ENCODE peak calls at places on chromosomes 7 and 10, in four cellular contexts. O is K562, T is A549, A is HepG2. M is an unnamed sample.
A peak's percentile ranks its signal among the peaks of the same experiment; 100 is the strongest.

GRCh38 chr10:112988839-112989406 is 38.9 kb downstream of the TCF7L2 start:
- DNase-seq in O (no peak), T (no peak), A (no peak), M (no peak)

GRCh38 chr7:16564909-16565426 is 38.3 kb downstream of the LRRC72 start:
- DNase-seq in O (peak; percentile 66), T (peak; percentile 58), A (peak; percentile 38), M (no peak)

GRCh38 chr10:49183596-49184542 is 4.3 kb downstream of the TMEM273 start:
- DNase-seq in O (peak; percentile 80), T (no peak), A (no peak), M (no peak)

GRCh38 chr10:13346280-13346819 is 1.7 kb downstream of the SEPHS1 start:
- DNase-seq in O (no peak), T (no peak), A (no peak), M (no peak)

GRCh38 chr7:45888185-45888992 is at the start of gene IGFBP1:
- DNase-seq in O (no peak), T (peak; percentile 40), A (peak; percentile 95), M (no peak)

GRCh38 chr10:114728325-114728724 is 70.2 kb upstream of the ABLIM1 start:
- DNase-seq in O (no peak), T (no peak), A (no peak), M (no peak)

GRCh38 chr10:132835848-132836233 is 49.9 kb upstream of the NKX6-2 start:
- DNase-seq in O (no peak), T (no peak), A (no peak), M (no peak)

GRCh38 chr7:107816053-107816566 is 13.1 kb upstream of the SLC26A3 start:
- DNase-seq in O (no peak), T (no peak), A (no peak), M (no peak)

GRCh38 chr10:28087675-28088351 is 88.9 kb upstream of the ODAD2 start:
- DNase-seq in O (no peak), T (peak; percentile 10), A (no peak), M (no peak)

GRCh38 chr10:28090506-28090905 is 91.6 kb upstream of the ODAD2 start:
- DNase-seq in O (no peak), T (no peak), A (no peak), M (no peak)

GRCh38 chr10:28094121-28094520 is 95.2 kb upstream of the ODAD2 start:
- DNase-seq in O (no peak), T (no peak), A (no peak), M (no peak)

GRCh38 chr10:28091913-28092312 is 93.0 kb upstream of the ODAD2 start:
- DNase-seq in O (no peak), T (no peak), A (no peak), M (no peak)

GRCh38 chr10:28089467-28089866 is 90.6 kb upstream of the ODAD2 start:
- DNase-seq in O (no peak), T (no peak), A (no peak), M (no peak)
- TF ChIP-seq RNF2 in O (no peak), T (no peak), A (no peak), M (no peak)

GRCh38 chr7:99210265-99210970 is 2.5 kb upstream of the KPNA7 start:
- DNase-seq in O (no peak), T (peak; percentile 96), A (peak; percentile 88), M (no peak)
- TF ChIP-seq RNF2 in O (no peak), T (no peak), A (no peak), M (no peak)

DNA sequence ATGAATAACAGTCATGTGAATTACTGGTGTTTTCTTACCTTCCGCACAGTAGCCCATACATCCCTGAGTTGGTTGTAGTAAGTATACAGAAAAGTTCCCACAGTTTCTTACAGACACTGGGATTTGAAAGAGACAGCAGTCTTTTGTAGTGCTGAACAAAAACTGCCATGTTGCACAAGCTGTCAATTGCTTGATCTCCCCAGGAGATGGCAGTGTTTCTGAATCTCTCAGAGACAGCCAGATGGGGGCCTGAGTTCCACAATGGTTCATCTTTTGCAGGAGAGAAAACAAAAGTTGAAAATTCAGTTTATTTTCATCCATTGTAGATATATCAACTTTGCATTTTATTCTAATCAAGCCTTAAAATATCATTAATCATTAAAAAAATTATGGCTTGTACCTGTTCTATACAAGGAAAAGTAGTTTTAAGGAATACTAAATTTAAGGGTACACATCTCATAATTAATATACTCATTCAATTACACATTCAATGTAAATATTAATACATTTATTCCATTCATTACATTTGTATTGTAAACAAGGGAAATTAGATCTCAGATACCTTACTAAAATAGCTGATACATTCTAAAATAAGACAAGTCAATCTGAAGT is 14.5 kb downstream of the VWDE start:
- DNase-seq in O (peak; percentile 37), T (peak; percentile 69), A (peak; percentile 59), M (peak; percentile 5)
- TF ChIP-seq RNF2 in O (no peak), T (no peak), A (no peak), M (no peak)

GRCh38 chr10:93121311-93121710 is 47.6 kb downstream of the CYP26A1 start:
- DNase-seq in O (no peak), T (no peak), A (no peak), M (no peak)

GRCh38 chr10:93113042-93113441 is 39.3 kb downstream of the CYP26A1 start:
- DNase-seq in O (no peak), T (no peak), A (peak; percentile 49), M (no peak)

GRCh38 chr10:93110472-93111146 is 36.9 kb downstream of the CYP26A1 start:
- DNase-seq in O (no peak), T (no peak), A (no peak), M (no peak)

GRCh38 chr10:93115661-93116383 is 42.1 kb downstream of the CYP26A1 start:
- DNase-seq in O (peak; percentile 72), T (peak; percentile 65), A (peak; percentile 63), M (peak; percentile 53)
- TF ChIP-seq RNF2 in O (no peak), T (no peak), A (no peak), M (no peak)

DNA sequence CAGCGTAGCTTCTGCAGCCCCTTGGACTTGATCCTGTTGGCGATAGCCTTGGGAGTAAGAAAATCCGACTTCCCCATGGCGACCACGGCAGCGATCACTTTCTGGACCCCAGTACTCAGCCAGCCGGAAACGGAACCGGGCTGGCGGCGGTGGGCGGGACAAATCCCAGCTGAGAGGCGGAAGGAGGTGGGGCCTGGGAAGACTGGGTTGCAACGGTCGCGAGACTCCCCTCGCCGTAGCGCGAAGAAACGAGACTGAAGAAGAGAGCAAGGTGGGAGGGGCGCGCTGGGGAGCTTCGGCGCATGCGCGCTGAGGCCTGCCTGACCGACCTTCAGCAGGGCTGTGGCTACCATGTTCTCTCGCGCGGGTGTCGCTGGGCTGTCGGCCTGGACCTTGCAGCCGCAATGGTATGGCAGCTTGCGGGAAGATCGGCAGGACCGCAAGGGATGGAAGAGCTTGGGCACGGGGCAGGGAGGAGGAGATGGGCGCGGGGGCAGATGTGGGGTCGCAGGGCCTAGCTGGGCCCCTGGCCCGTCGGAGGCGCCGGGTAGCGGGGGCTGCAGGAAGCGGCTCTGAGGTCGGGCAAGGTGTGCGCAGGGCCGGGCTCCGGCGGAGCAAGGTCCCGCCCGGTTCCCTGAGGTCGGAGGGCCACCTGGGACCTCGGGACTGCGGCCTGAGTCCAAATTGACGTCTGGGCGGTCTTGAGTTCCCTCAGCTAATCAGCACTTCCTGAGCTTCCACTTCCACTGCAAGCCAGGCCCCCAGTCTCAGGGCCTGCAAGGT is at the start of the genes ATP5F1C and KIN:
- DNase-seq in O (peak; percentile 98), T (peak; percentile 96), A (peak; percentile 94), M (peak; percentile 93)
- TF ChIP-seq RNF2 in O (no peak), T (no peak), A (no peak), M (no peak)

GRCh38 chr7:5421626-5422323 is 1.9 kb downstream of the TNRC18 start:
- DNase-seq in O (no peak), T (peak; percentile 72), A (peak; percentile 93), M (no peak)

GRCh38 chr7:5420841-5421625 is 2.6 kb downstream of the TNRC18 start:
- DNase-seq in O (no peak), T (no peak), A (no peak), M (no peak)

GRCh38 chr7:5423272-5423843 is at the start of gene TNRC18:
- DNase-seq in O (peak; percentile 45), T (no peak), A (no peak), M (no peak)

GRCh38 chr7:5423844-5424688 is 432 bp upstream of the TNRC18 start:
- DNase-seq in O (peak; percentile 97), T (peak; percentile 98), A (peak; percentile 95), M (peak; percentile 90)

GRCh38 chr7:5422324-5423271 is 1.0 kb downstream of the TNRC18 start:
- DNase-seq in O (peak; percentile 45), T (no peak), A (peak; percentile 35), M (no peak)
- TF ChIP-seq RNF2 in O (no peak), T (no peak), A (no peak), M (peak; percentile 22)

DNA sequence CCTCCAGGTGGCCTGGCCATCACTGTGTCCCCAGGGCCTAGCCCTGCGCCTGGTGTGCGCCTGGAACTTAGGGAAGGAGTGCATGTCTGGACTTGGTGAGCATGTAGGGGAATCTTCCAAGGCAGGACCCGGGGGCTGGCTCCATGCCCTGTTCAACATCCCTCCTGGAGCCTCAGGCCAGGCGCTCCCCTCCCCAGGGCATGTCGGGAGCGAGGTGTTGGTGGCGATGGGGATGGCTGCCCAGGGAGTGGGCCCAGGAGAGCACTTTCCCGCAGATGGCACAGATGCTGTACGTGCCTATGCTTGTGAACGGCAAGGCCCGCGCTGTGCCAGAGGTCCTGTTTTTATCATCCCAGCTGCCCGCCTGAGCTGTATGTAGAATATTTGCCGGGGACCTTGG is 55.0 kb downstream of the CDH23 start:
- DNase-seq in O (no peak), T (no peak), A (no peak), M (no peak)
- TF ChIP-seq RNF2 in O (no peak), T (no peak), A (no peak), M (no peak)

GRCh38 chr7:122425731-122426130 is 121.2 kb upstream of the FEZF1 start:
- DNase-seq in O (no peak), T (no peak), A (no peak), M (no peak)

GRCh38 chr7:122423591-122423990 is 119.0 kb upstream of the FEZF1 start:
- DNase-seq in O (no peak), T (no peak), A (no peak), M (no peak)
- TF ChIP-seq RNF2 in O (no peak), T (no peak), A (no peak), M (no peak)